ENCODE peak calls at places on chromosome 7, in nine cellular contexts. D is A549, F is ovary, H is heart left ventricle, P is IMR-90, Z is prostate gland, X is adrenal gland, Y is lower leg skin, V is HepG2. M is an unnamed sample.

GRCh38 chr7:128103498-128104108 is 72.4 kb upstream of the LRRC4 start:
- DNase-seq in F (peak), V (peak), Y (no peak), Z (no peak), X (peak), H (peak), P (no peak), D (no peak), M (peak)

GRCh38 chr7:57071-57470 is 135.3 kb upstream of the FAM20C start:
- DNase-seq in Y (peak), D (no peak), X (no peak), F (no peak), V (no peak), Z (no peak), H (no peak), P (no peak), M (no peak)

GRCh38 chr7:17021205-17021604 is 139.4 kb upstream of the AGR3 start:
- DNase-seq in F (no peak), D (no peak), V (peak), Y (no peak), X (no peak), H (peak), P (peak), Z (peak), M (no peak)

GRCh38 chr7:24456526-24457214 is 116.6 kb upstream of the PALS2 start:
- DNase-seq in H (no peak), X (no peak), Z (no peak), Y (no peak), V (peak), P (no peak), D (peak), F (no peak), M (no peak)

GRCh38 chr7:111011500-111011899 is 79.4 kb upstream of the LRRN3 start:
- DNase-seq in X (no peak), D (no peak), H (no peak), Z (no peak), V (no peak), F (no peak), Y (no peak), P (no peak), M (no peak)

GRCh38 chr7:159143780-159144755 is 599 bp downstream of the VIPR2 start:
- DNase-seq in H (peak), Y (peak), X (no peak), Z (no peak), F (peak), D (no peak), V (no peak), P (no peak), M (peak)

GRCh38 chr7:137975223-137975622 is 26.7 kb downstream of the CREB3L2 start:
- DNase-seq in H (peak), Z (no peak), V (no peak), P (peak), D (no peak), X (peak), F (no peak), Y (no peak), M (peak)

GRCh38 chr7:100952641-100953040 is 3.3 kb downstream of the MUC3A start:
- DNase-seq in P (no peak), X (no peak), Y (no peak), Z (no peak), D (no peak), F (no peak), V (no peak), H (no peak), M (no peak)

GRCh38 chr7:101828308-101829020 is 11.0 kb downstream of the CUX1 start:
- DNase-seq in P (no peak), H (no peak), V (no peak), D (no peak), Y (peak), Z (no peak), X (peak), F (no peak), M (no peak)

GRCh38 chr7:158021836-158022235 is 565.8 kb downstream of the PTPRN2 start:
- DNase-seq in D (no peak), H (no peak), P (no peak), X (no peak), Z (no peak), F (no peak), V (no peak), Y (peak), M (no peak)

GRCh38 chr7:78510580-78511188 is 712.1 kb downstream of the PHTF2 start:
- DNase-seq in Z (peak), P (peak), V (peak), Y (no peak), H (no peak), X (peak), D (peak), F (peak), M (peak)
- TF ChIP-seq CTCF in Z (peak), P (peak), V (peak), Y (no peak), H (peak), X (peak), D (peak), F (no peak), M (peak)

DNA sequence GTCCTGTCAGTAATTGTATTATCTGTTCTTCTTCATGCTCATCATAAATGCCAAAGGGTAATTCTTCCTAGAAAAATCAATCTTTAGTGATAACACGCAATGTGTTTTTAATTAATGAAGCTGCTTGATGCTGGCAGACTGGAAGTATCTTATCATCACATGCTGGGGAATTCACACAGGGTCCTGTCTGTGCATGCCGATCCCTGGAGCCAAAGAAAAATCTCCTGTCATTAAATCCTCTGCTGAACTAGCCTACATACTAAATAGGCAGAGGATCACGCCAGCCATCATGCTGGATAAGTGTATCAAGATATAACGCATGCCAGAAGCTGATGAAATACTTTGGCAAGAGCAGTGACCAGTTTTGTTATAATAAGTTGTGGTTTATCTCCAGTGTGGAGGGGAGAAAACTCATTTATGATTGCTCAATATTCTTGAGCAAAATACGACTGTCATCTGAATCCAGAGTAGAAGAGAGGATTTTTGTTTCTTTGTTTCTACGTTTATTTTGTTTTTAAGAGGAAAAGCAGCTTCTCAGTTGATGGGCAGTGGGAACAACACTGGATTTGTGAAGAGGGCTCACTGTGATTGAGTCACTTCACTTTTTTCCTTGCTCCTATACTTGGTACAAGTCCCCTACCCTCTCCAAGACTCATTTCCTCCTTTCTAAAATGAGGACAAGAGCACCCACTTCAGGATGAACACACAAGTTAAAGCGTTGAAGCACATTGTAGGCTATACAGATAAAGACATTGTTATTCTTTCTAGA is 649.1 kb downstream of the TNS3 start:
- DNase-seq in X (peak), Z (peak), D (peak), Y (no peak), V (no peak), P (peak), H (peak), F (no peak), M (peak)
- H3K4me3 ChIP-seq in X (no peak), Z (no peak), D (no peak), Y (no peak), V (no peak), P (no peak), H (no peak), F (no peak), M (no peak)

GRCh38 chr7:55964261-55964801 is at the start of gene NIPSNAP2:
- DNase-seq in F (peak), P (peak), H (no peak), X (peak), Y (no peak), D (peak), V (no peak), Z (peak), M (peak)
- TF ChIP-seq POLR2A in F (no peak), P (peak), H (no peak), X (peak), Y (no peak), D (peak), V (no peak), Z (no peak), M (no peak)

DNA sequence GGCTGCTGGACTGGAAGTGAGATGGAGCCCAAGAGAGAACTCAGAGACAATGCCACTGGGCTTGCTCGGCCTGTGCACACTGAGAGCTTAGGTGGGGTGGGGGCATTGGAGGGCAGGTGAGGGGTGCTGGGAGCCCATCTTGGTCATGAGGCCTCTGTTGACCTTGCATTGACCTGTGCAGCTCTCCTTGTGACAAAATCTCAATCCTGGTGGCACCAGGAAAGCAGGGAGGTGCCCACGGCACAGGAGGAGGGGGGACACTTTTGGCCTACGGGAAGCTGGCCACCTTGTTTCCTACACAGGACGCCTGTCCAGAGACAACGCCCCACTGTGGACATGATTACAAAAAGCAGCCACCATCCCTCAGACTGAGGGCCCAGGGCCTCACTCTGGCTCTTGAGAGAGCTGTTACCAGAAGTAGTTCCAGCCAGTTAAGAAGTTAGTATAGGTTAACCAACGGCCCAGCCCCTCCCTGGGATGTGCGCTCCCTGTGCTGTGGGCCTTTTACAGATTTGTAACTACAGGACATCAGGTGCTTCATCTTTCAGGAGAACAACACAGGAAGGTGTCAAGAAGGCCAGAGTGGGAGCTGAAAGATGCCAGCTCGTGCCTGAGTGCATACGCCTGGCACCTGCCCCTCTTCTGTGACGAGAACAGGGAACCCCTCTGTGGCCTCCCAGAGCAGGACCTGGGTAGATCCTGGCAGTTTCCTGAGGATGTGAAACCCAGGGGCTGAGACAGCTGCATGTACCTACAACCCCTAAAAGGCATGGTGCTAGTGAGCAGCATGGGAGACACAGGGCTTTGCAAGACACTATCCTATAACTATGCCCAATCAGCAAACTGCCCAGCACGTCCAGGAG is 10.3 kb downstream of the PKD1L1 start:
- DNase-seq in Y (peak), H (no peak), X (no peak), D (no peak), Z (no peak), V (no peak), F (no peak), P (no peak), M (no peak)
- TF ChIP-seq CTCF in Y (no peak), H (no peak), X (no peak), D (no peak), Z (no peak), V (no peak), F (no peak), P (no peak), M (no peak)

DNA sequence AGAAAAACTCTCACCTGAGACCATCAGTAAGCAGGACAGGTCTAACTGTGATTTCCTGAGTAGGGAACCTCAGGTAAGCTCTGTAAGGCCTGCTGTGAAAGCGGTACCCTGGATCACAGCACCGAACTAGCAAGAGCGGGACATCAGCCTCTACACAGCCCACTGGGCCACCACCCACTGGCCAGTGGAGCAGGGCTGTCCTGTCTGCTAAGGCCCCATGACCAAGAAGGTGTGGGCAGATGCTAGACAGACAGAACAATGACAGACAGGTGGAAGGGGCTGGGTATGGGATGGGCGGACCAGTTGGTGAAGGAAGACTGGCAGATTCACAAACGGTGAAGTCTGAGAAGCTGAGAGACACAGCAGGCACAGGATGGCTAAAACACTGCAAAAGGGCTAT is 79.4 kb upstream of the DDC start:
- DNase-seq in V (no peak), H (no peak), X (no peak), Y (peak), D (no peak), Z (no peak), P (no peak), F (no peak), M (no peak)
- H3K4me3 ChIP-seq in V (no peak), H (no peak), X (no peak), Y (no peak), D (no peak), Z (no peak), P (no peak), F (no peak), M (no peak)